ENCODE peak calls at places on chromosomes 7 and 10, in four cellular contexts. Z, L, D and T are unnamed samples. For H3K9me3, the result is how much of the 10 kb centered on the place peaks cover.

GRCh38 chr7:150629347-150629746 is 2.8 kb downstream of the GIMAP6 start:
- DNase-seq in L (no peak), D (no peak), Z (no peak), T (no peak)

GRCh38 chr7:131238260-131238940 is 89.3 kb upstream of the MKLN1 start:
- DNase-seq in L (no peak), D (no peak), Z (no peak), T (no peak)

GRCh38 chr7:105656922-105657521 is 75.7 kb upstream of the EFCAB10 start:
- DNase-seq in D (no peak), Z (peak), L (no peak), T (peak)

GRCh38 chr7:135416431-135416830 is 93.5 kb downstream of the CNOT4 start:
- DNase-seq in L (no peak), D (no peak), Z (no peak), T (no peak)

GRCh38 chr7:24381919-24382505 is 98.0 kb downstream of the NPY start:
- DNase-seq in Z (no peak), L (no peak), D (peak), T (peak)

GRCh38 chr10:22245567-22245966 is 27.8 kb upstream of the EBLN1 start:
- DNase-seq in L (no peak), D (no peak), Z (no peak), T (no peak)

GRCh38 chr7:3095046-3095445 is 51.4 kb upstream of the CARD11 start:
- DNase-seq in L (no peak), D (no peak), Z (no peak), T (peak)

GRCh38 chr7:32513205-32513604 is 17.9 kb downstream of the AVL9 start:
- DNase-seq in Z (no peak), D (no peak), L (no peak), T (no peak)

GRCh38 chr7:141866974-141867373 is 25.7 kb upstream of the PRSS37 start:
- DNase-seq in Z (no peak), L (no peak), D (no peak), T (no peak)

GRCh38 chr10:4337581-4337980 is 488.4 kb upstream of the AKR1E2 start:
- DNase-seq in Z (no peak), D (no peak), L (no peak), T (no peak)

GRCh38 chr10:7364474-7364873 is 46.4 kb downstream of the SFMBT2 start:
- DNase-seq in D (no peak), Z (no peak), L (no peak), T (no peak)
- H3K9me3 ChIP-seq in D (under half), Z (under half), L (under half), T (under half)

DNA sequence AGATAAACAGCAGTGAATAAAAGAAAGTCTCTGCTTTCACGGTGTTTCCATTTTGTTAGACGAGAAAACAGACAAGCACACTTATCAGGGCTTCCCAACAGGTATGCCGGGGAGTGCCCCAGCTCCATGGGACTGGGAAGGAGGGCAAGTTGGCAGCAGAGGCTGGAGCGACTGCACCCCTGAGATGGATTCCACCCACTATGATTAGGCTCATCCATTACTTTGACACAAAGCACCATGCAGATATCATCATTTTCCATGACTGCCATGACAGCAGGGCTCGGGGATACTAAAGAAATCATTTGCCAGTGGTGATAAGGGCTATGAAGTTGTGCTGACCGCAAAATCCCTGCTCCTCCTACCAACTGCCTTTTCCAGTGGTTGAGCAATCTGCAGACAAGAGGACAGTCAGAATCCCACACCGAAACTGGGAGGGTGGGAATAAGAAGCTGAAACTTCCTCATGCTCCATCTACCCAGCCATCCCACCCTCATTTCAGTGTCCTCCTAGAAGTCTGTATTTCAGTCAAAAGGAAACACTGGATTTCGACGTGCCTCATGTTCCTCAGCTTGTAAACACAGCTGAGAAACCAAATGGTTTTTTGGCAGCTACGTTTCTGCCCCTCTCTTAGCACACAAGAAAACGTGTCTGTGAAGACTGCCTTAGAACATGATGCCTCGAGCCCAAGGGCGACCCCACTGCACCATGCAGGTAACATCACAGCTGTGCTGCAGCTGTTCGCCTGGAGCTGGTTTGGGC is 15.5 kb downstream of the CREB3L2 start:
- DNase-seq in Z (peak), L (no peak), D (no peak), T (no peak)
- TF ChIP-seq CTCF in Z (no peak), L (no peak), D (no peak), T (no peak)

DNA sequence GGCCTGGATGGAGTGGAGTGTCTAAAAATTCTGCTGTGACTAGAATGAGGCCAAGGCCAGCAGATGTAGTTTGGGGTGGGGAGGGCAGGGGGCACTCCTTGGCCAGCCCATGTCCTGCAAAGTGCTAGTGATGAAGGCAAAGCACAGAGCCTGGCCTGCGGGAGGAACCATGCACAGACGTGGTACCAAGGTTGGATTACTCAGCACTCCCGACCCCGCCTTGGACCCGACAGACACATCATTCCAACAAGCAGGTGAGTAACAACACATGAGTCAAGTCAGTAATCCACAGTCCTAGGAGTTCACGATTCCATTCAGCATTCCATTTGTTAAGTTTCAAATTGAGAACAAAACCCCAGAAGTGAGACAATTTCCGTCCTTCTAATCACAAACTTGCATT is 317.3 kb downstream of the TCERG1L start:
- DNase-seq in Z (no peak), D (no peak), L (no peak), T (no peak)
- H3K9me3 ChIP-seq in Z (under half), D (under half), L (under half), T (under half)

GRCh38 chr7:138663741-138664710 is 37.1 kb downstream of the SVOPL start:
- DNase-seq in D (no peak), Z (no peak), L (no peak), T (no peak)
- TF ChIP-seq CTCF in D (no peak), Z (no peak), L (no peak), T (no peak)

DNA sequence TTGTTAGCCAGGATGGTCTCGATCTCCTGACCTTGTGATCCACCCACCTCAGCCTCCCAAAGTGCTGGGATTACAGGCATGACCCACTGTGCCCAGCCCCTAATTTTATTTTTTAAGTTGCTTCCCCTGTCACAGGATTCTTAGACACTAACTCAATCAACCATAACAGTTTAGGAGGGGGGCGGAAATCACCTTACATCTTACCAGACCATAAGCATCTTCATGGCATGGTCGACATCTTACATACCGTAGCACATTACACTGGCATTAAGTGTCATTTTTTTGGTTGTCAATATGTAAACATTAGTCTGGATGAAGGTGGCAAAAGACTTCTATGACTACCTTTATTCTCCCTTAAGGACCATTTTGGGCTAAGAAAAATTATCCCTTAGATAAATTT is 95.6 kb downstream of the TRIM24 start:
- DNase-seq in L (no peak), Z (no peak), D (no peak), T (no peak)
- H3K9me3 ChIP-seq in L (under half), Z (under half), D (half or more), T (under half)

GRCh38 chr7:43583424-43584199 is 704 bp downstream of the STK17A start:
- DNase-seq in D (no peak), L (peak), Z (peak), T (peak)
- TF ChIP-seq CTCF in D (no peak), L (peak), Z (no peak), T (peak)

DNA sequence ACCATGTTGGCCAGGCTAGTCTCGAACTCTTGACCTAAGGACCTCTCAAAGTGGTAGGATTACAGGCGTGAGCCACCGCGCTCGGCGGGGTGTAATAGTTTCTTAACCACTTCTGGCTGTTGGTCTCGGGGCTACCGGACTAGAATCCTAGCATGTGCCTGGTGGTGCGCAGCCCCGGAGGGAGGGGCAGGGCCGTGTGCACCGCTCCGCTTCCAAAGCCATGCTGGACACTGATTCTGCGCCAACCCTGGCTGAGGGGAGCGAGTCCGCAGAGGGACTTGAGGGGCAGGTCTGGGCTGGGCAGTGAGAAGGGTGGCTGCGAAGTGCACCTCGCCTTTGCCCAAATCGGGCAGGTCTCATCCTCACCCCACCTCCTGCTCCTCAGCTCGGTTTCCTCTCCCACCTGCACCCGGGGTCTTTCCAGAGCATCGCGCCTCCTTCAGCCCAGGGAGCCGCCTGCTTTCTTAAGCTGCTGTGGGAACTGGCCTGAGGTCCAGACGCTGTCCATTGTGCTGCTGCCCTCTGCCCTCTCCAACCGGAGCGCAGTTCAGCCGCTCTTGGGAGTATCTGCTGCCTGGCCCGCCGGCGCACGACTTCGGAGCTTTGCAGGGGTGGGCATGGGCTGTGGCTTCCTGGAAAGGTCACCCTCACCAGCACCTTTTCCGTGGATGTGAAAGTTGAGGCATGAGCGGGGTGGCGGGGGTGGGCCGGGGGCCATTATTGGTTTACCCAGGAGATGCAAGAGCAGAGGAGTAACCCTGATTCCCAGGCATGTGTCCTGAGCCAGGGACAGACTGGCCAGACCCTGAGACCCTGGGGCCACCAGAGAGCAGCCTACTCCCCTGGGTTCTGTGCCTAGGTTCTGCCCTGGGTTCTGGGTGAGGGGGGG is 422.6 kb upstream of the NUPR2 start:
- DNase-seq in L (no peak), D (no peak), Z (no peak), T (no peak)
- H3K9me3 ChIP-seq in L (under half), D (under half), Z (half or more), T (half or more)

GRCh38 chr7:18354108-18354507 is 141.4 kb upstream of the HDAC9 start:
- DNase-seq in Z (no peak), D (no peak), L (no peak), T (no peak)

GRCh38 chr7:18354686-18355085 is 140.9 kb upstream of the HDAC9 start:
- DNase-seq in D (no peak), Z (no peak), L (no peak), T (no peak)

GRCh38 chr7:18361756-18362155 is 133.8 kb upstream of the HDAC9 start:
- DNase-seq in D (no peak), L (no peak), Z (peak), T (peak)

GRCh38 chr7:18356195-18356645 is 139.3 kb upstream of the HDAC9 start:
- DNase-seq in L (peak), D (peak), Z (no peak), T (peak)

GRCh38 chr7:18357691-18358090 is 137.9 kb upstream of the HDAC9 start:
- DNase-seq in Z (no peak), D (no peak), L (no peak), T (peak)
- TF ChIP-seq CTCF in Z (no peak), D (peak), L (peak), T (peak)

GRCh38 chr10:37236093-37236492 is 110.7 kb downstream of the ANKRD30A start:
- DNase-seq in Z (no peak), L (no peak), D (no peak), T (no peak)

GRCh38 chr10:37240223-37240622 is 114.8 kb downstream of the ANKRD30A start:
- DNase-seq in Z (no peak), D (no peak), L (no peak), T (no peak)

GRCh38 chr10:37234692-37235091 is 109.3 kb downstream of the ANKRD30A start:
- DNase-seq in D (no peak), Z (no peak), L (no peak), T (no peak)
- H3K9me3 ChIP-seq in D (under half), Z (under half), L (under half), T (under half)